ENCODE peak calls at places on chromosomes 13 and 19, in five cellular contexts. B is kidney, L is cardiac muscle cell, I is prostate gland, X is breast epithelium. V is an unnamed sample.

GRCh38 chr19:8005534-8006256 is at the start of gene ELAVL1:
- DNase-seq in X (peak; percentile 84), I (peak; percentile 86), B (peak; percentile 96), L (peak; percentile 94), V (peak; percentile 97)

GRCh38 chr19:29966594-29967249 is 24.7 kb downstream of the URI1 start:
- DNase-seq in B (no peak), I (no peak), L (peak; percentile 31), X (no peak), V (no peak)

GRCh38 chr13:65966991-65967451 is 1263.1 kb downstream of the PCDH9 start:
- DNase-seq in L (peak; percentile 59), X (no peak), I (no peak), B (no peak), V (no peak)

GRCh38 chr19:39408392-39409206 is 2.0 kb downstream of the ZFP36 start:
- DNase-seq in B (peak; percentile 10), L (peak; percentile 67), X (peak; percentile 71), I (peak; percentile 69), V (no peak)

GRCh38 chr13:62631614-62632013 is 1216.0 kb upstream of the PCDH20 start:
- DNase-seq in X (no peak), B (no peak), L (no peak), I (no peak), V (no peak)

GRCh38 chr19:8532170-8532569 is 18.2 kb upstream of the ZNF414 start:
- DNase-seq in X (no peak), L (no peak), I (no peak), B (no peak), V (no peak)

GRCh38 chr13:41746259-41746658 is 214.7 kb downstream of the VWA8 start:
- DNase-seq in X (no peak), I (no peak), B (no peak), L (peak; percentile 43), V (no peak)

GRCh38 chr13:79267560-79267959 is 138.5 kb downstream of the RBM26 start:
- DNase-seq in I (no peak), L (no peak), B (no peak), X (no peak), V (no peak)

GRCh38 chr13:47121092-47121763 is 224.4 kb upstream of the HTR2A start:
- DNase-seq in I (no peak), X (no peak), L (no peak), B (no peak), V (no peak)

GRCh38 chr19:55525289-55526101 is 11.4 kb downstream of the SBK2 start:
- DNase-seq in X (no peak), I (no peak), L (no peak), B (no peak), V (no peak)

GRCh38 chr13:112711528-112712265 is 21.9 kb downstream of the ATP11A start:
- DNase-seq in I (no peak), X (peak; percentile 74), L (peak; percentile 99), B (peak; percentile 92), V (peak; percentile 75)

GRCh38 chr19:32824906-32825608 is 44.5 kb downstream of the SLC7A9 start:
- DNase-seq in I (no peak), B (no peak), X (no peak), L (no peak), V (no peak)

GRCh38 chr13:112331675-112332074 is 44.5 kb upstream of the SPACA7 start:
- DNase-seq in B (peak; percentile 29), X (no peak), I (no peak), L (no peak), V (no peak)

GRCh38 chr19:18798384-18799352 is 7.6 kb upstream of the COMP start:
- DNase-seq in B (no peak), I (no peak), L (no peak), X (no peak), V (no peak)
- TF ChIP-seq CTCF in B (no peak), I (no peak), L (no peak), X (no peak), V (no peak)

GRCh38 chr19:16836115-16836905 is 7.1 kb downstream of the SIN3B start:
- DNase-seq in L (peak; percentile 18), B (peak; percentile 71), I (peak; percentile 30), X (peak; percentile 26), V (peak; percentile 73)
- TF ChIP-seq CTCF in L (peak; percentile 19), B (no peak), I (peak; percentile 35), X (no peak), V (peak; percentile 37)

GRCh38 chr19:45166723-45167252 is 6.0 kb upstream of the NKPD1 start:
- DNase-seq in I (no peak), B (peak; percentile 59), L (no peak), X (no peak), V (no peak)

GRCh38 chr19:45162464-45163143 is 1.8 kb upstream of the NKPD1 start:
- DNase-seq in B (peak; percentile 72), X (peak; percentile 67), L (no peak), I (peak; percentile 80), V (no peak)

GRCh38 chr19:45163156-45163555 is 2.4 kb upstream of the NKPD1 start:
- DNase-seq in I (no peak), X (no peak), B (peak; percentile 53), L (no peak), V (no peak)

GRCh38 chr19:45163751-45164150 is 3.0 kb upstream of the NKPD1 start:
- DNase-seq in I (no peak), L (no peak), B (peak; percentile 57), X (no peak), V (no peak)

DNA sequence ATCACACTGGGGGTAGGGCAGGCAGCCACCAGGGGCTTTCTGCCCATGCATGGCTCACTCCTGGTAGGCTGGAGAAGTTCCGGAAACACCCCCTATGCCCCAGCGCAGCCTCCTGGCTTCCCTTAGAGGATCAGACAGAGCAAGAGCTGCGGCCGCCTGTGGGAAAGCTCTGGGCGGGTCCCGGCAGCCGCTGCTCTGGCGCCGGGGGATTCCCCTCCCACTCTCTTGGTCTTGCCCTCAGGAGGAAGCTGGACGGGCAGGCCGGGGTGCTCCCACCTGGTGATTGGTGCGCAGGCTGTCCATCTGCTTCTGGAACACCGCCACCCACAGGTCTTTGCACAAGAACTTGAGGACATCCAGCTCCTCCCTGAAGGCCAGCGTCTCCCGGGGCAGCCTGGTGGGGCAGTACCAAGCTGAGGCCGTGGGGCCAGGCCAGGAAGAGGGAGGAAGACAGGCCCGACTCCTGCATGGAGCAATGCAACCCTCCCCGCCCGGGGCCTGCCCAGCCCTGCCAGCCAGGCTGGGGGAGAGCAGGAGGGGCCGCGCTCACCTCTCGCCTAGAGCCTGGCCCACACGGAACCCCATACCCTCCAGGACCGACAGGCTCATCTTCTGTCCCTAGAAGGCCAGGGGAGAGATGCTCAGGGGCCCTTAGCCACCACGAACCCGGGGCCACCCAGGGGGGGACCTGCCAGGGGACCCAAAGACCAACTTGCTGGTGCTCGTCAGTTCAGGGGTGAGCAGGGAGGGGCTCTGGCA is 4.0 kb upstream of the NKPD1 start:
- DNase-seq in B (peak; percentile 81), L (peak; percentile 89), I (peak; percentile 92), X (peak; percentile 85), V (peak; percentile 88)
- TF ChIP-seq CTCF in B (no peak), L (no peak), I (peak; percentile 44), X (no peak), V (peak; percentile 29)

GRCh38 chr19:18603255-18603957 is 3.2 kb downstream of the CRLF1 start:
- DNase-seq in X (no peak), I (no peak), L (peak; percentile 33), B (no peak), V (no peak)
- TF ChIP-seq CTCF in X (no peak), I (no peak), L (peak; percentile 39), B (no peak), V (no peak)

DNA sequence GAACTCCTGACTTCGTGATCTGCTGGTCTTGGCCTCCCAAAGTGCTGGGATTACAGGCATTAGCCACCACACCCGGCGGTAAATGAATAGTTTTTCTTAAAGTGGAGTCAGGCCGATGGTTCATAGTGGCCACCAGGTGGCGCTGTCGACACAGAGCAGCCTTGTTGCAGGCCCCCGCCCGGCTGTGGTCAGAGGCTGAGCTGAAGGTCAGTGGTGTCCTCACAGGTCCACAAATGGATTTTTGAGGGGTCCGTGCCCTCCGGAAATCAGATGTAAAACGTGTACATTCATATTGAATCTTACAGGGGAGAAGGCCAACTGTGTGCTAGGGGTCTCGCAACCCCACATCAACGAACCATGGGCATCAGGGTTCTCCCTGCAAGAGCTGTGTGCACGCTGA is 13.4 kb upstream of the WDR18 start:
- DNase-seq in I (no peak), X (no peak), B (no peak), L (peak; percentile 18), V (no peak)
- TF ChIP-seq CTCF in I (peak; percentile 9), X (peak; percentile 45), B (peak; percentile 29), L (peak; percentile 56), V (peak; percentile 50)

GRCh38 chr13:98481511-98481951 is 95.4 kb downstream of the STK24 start:
- DNase-seq in L (no peak), I (no peak), X (no peak), B (no peak), V (no peak)

GRCh38 chr13:98480915-98481510 is 95.9 kb downstream of the STK24 start:
- DNase-seq in B (no peak), I (no peak), X (no peak), L (peak; percentile 21), V (peak; percentile 70)

GRCh38 chr13:98483636-98484288 is 93.1 kb downstream of the STK24 start:
- DNase-seq in I (peak; percentile 27), X (no peak), L (no peak), B (no peak), V (no peak)

GRCh38 chr13:98484289-98485219 is 92.4 kb downstream of the STK24 start:
- DNase-seq in B (peak; percentile 94), I (peak; percentile 89), X (peak; percentile 89), L (peak; percentile 87), V (peak; percentile 76)

DNA sequence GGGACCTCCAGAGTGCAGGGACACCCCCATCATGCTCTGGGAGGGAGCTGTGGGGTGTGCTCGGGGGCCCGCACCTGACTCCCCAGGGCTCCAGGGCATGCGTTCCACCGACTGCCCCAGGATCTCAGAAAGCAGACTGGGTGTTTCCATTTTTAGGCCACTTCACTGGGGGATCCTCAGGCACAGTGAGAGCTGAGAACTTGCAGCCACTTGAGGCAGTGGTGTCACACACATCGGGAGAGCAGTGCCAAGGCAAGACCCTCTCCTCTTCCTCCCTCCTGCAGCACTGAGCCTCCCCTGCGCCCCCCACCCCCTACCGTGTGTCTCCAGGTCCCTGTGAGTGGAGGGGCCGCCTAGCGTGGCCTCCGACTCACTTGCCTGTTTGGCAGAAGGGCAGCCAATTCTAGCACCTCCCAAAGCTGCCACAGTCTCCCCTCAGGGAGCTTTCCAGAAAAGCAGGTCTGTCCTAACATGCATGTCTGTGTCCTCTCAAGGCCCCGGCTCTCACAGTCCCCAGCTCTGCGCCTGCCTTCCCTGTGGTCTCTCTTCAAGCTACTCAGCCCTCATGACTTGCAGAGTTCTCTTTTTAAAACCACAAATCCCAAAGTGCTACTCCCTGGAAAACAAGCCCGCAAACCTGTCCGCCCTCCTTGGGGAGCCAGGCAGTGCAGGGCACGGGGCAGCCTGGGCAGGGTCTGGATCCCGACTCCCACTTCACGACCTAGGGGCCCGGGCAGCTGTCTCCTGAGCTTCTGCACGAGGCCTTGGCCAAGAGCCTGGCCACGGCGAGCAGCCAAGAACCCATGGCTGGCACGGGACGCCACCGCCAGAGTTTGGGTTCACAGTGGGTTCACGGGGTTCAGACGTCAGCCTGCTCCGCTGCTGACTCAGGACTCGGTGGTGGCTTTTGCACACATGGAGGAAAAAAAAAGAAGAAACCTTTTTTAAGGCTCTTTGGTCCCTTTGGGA is 94.1 kb downstream of the STK24 start:
- DNase-seq in X (peak; percentile 57), B (peak; percentile 83), I (peak; percentile 68), L (peak; percentile 79), V (peak; percentile 45)
- TF ChIP-seq CTCF in X (no peak), B (no peak), I (no peak), L (peak; percentile 20), V (peak; percentile 42)

GRCh38 chr19:51194527-51195315 is 30.2 kb upstream of the CD33 start:
- DNase-seq in B (no peak), X (no peak), I (no peak), L (no peak), V (no peak)
- TF ChIP-seq CTCF in B (no peak), X (no peak), I (no peak), L (no peak), V (peak; percentile 12)

V was measured in GM10248.